ENCODE peak calls at places on chromosomes 1 and 21, in nine cellular contexts. One of them, this sample, is unnamed. For H3K36me3, the result is how much of the 10 kb centered on the place peaks cover.

GRCh38 chr1:153985984-153986761 is at the start of gene RAB13:
- DNase-seq in H7: peak
- DNase-seq in neuronal stem cell: peak
- DNase-seq in GM23248: peak
- DNase-seq in naive thymus-derived CD4-positive, alpha-beta T cell: no peak
- DNase-seq in body of pancreas: peak
- DNase-seq in cardiac muscle cell: peak
- DNase-seq in astrocyte: peak
- DNase-seq in right atrium auricular region: peak
- DNase-seq in this sample: peak

GRCh38 chr1:50275564-50275963 is 147.7 kb downstream of the DMRTA2 start:
- DNase-seq in right atrium auricular region: no peak
- DNase-seq in cardiac muscle cell: no peak
- DNase-seq in astrocyte: no peak
- DNase-seq in naive thymus-derived CD4-positive, alpha-beta T cell: no peak
- DNase-seq in H7: peak
- DNase-seq in body of pancreas: no peak
- DNase-seq in GM23248: no peak
- DNase-seq in neuronal stem cell: no peak
- DNase-seq in this sample: no peak

GRCh38 chr21:42466700-42467612 is 29.1 kb downstream of the RSPH1 start:
- DNase-seq in GM23248: peak
- DNase-seq in body of pancreas: peak
- DNase-seq in naive thymus-derived CD4-positive, alpha-beta T cell: no peak
- DNase-seq in astrocyte: peak
- DNase-seq in cardiac muscle cell: peak
- DNase-seq in neuronal stem cell: no peak
- DNase-seq in right atrium auricular region: no peak
- DNase-seq in H7: peak
- DNase-seq in this sample: peak

GRCh38 chr1:8137406-8138244 is 111.5 kb upstream of the ERRFI1 start:
- DNase-seq in neuronal stem cell: no peak
- DNase-seq in cardiac muscle cell: peak
- DNase-seq in right atrium auricular region: peak
- DNase-seq in naive thymus-derived CD4-positive, alpha-beta T cell: no peak
- DNase-seq in astrocyte: peak
- DNase-seq in H7: peak
- DNase-seq in body of pancreas: peak
- DNase-seq in GM23248: peak
- DNase-seq in this sample: no peak

GRCh38 chr1:183069562-183070216 is 46.5 kb downstream of the LAMC1 start:
- DNase-seq in H7: no peak
- DNase-seq in right atrium auricular region: no peak
- DNase-seq in astrocyte: peak
- DNase-seq in GM23248: peak
- DNase-seq in body of pancreas: peak
- DNase-seq in cardiac muscle cell: no peak
- DNase-seq in naive thymus-derived CD4-positive, alpha-beta T cell: no peak
- DNase-seq in neuronal stem cell: no peak
- DNase-seq in this sample: no peak

GRCh38 chr1:176880954-176881595 is 283.4 kb downstream of the ASTN1 start:
- DNase-seq in neuronal stem cell: peak
- DNase-seq in cardiac muscle cell: peak
- DNase-seq in GM23248: peak
- DNase-seq in naive thymus-derived CD4-positive, alpha-beta T cell: no peak
- DNase-seq in astrocyte: peak
- DNase-seq in H7: peak
- DNase-seq in right atrium auricular region: peak
- DNase-seq in body of pancreas: peak
- DNase-seq in this sample: peak

GRCh38 chr1:172826096-172826741 is 167.3 kb downstream of the FASLG start:
- DNase-seq in neuronal stem cell: no peak
- DNase-seq in H7: peak
- DNase-seq in cardiac muscle cell: peak
- DNase-seq in naive thymus-derived CD4-positive, alpha-beta T cell: no peak
- DNase-seq in GM23248: peak
- DNase-seq in body of pancreas: no peak
- DNase-seq in right atrium auricular region: no peak
- DNase-seq in astrocyte: peak
- DNase-seq in this sample: peak

GRCh38 chr1:192805832-192806323 is 3.0 kb upstream of the RGS2 start:
- DNase-seq in neuronal stem cell: no peak
- DNase-seq in H7: peak
- DNase-seq in GM23248: peak
- DNase-seq in right atrium auricular region: no peak
- DNase-seq in astrocyte: peak
- DNase-seq in body of pancreas: no peak
- DNase-seq in cardiac muscle cell: peak
- DNase-seq in naive thymus-derived CD4-positive, alpha-beta T cell: peak
- DNase-seq in this sample: peak

GRCh38 chr1:38029725-38030511 is 16.7 kb downstream of the POU3F1 start:
- DNase-seq in astrocyte: peak
- DNase-seq in GM23248: peak
- DNase-seq in body of pancreas: peak
- DNase-seq in naive thymus-derived CD4-positive, alpha-beta T cell: no peak
- DNase-seq in cardiac muscle cell: peak
- DNase-seq in H7: peak
- DNase-seq in right atrium auricular region: no peak
- DNase-seq in neuronal stem cell: no peak
- DNase-seq in this sample: no peak

GRCh38 chr1:161198206-161198876 is 513 bp downstream of the ADAMTS4 start:
- DNase-seq in cardiac muscle cell: peak
- DNase-seq in neuronal stem cell: no peak
- DNase-seq in astrocyte: no peak
- DNase-seq in GM23248: peak
- DNase-seq in right atrium auricular region: no peak
- DNase-seq in H7: peak
- DNase-seq in naive thymus-derived CD4-positive, alpha-beta T cell: no peak
- DNase-seq in body of pancreas: no peak
- DNase-seq in this sample: no peak

GRCh38 chr1:20634594-20635084 is 1.4 kb downstream of the PINK1 start:
- DNase-seq in body of pancreas: peak
- DNase-seq in naive thymus-derived CD4-positive, alpha-beta T cell: peak
- DNase-seq in neuronal stem cell: no peak
- DNase-seq in right atrium auricular region: no peak
- DNase-seq in GM23248: peak
- DNase-seq in cardiac muscle cell: peak
- DNase-seq in astrocyte: peak
- DNase-seq in H7: peak
- DNase-seq in this sample: no peak

GRCh38 chr1:193372553-193372952 is 186.1 kb upstream of the B3GALT2 start:
- DNase-seq in astrocyte: no peak
- DNase-seq in H7: no peak
- DNase-seq in body of pancreas: no peak
- DNase-seq in cardiac muscle cell: no peak
- DNase-seq in naive thymus-derived CD4-positive, alpha-beta T cell: no peak
- DNase-seq in GM23248: no peak
- DNase-seq in neuronal stem cell: no peak
- DNase-seq in right atrium auricular region: no peak
- DNase-seq in this sample: no peak

GRCh38 chr1:116711061-116711582 is 43.1 kb upstream of the CD2 start:
- DNase-seq in astrocyte: no peak
- DNase-seq in neuronal stem cell: no peak
- DNase-seq in right atrium auricular region: no peak
- DNase-seq in naive thymus-derived CD4-positive, alpha-beta T cell: no peak
- DNase-seq in body of pancreas: no peak
- DNase-seq in GM23248: no peak
- DNase-seq in H7: no peak
- DNase-seq in cardiac muscle cell: no peak
- DNase-seq in this sample: no peak

GRCh38 chr1:52059888-52060287 is 3.8 kb downstream of the BTF3L4 start:
- DNase-seq in H7: no peak
- DNase-seq in GM23248: no peak
- DNase-seq in right atrium auricular region: no peak
- DNase-seq in body of pancreas: no peak
- DNase-seq in neuronal stem cell: no peak
- DNase-seq in astrocyte: no peak
- DNase-seq in cardiac muscle cell: no peak
- DNase-seq in naive thymus-derived CD4-positive, alpha-beta T cell: no peak
- DNase-seq in this sample: no peak

GRCh38 chr1:53799141-53799540 is 39.0 kb downstream of the NDC1 start:
- DNase-seq in body of pancreas: no peak
- DNase-seq in naive thymus-derived CD4-positive, alpha-beta T cell: no peak
- DNase-seq in astrocyte: peak
- DNase-seq in cardiac muscle cell: no peak
- DNase-seq in right atrium auricular region: no peak
- DNase-seq in GM23248: no peak
- DNase-seq in H7: no peak
- DNase-seq in neuronal stem cell: no peak
- DNase-seq in this sample: no peak
- H3K36me3 ChIP-seq in body of pancreas: under half
- H3K36me3 ChIP-seq in naive thymus-derived CD4-positive, alpha-beta T cell: under half
- H3K36me3 ChIP-seq in astrocyte: under half
- H3K36me3 ChIP-seq in cardiac muscle cell: under half
- H3K36me3 ChIP-seq in right atrium auricular region: under half
- H3K36me3 ChIP-seq in GM23248: under half
- H3K36me3 ChIP-seq in H7: under half
- H3K36me3 ChIP-seq in neuronal stem cell: under half
- H3K36me3 ChIP-seq in this sample: under half

GRCh38 chr1:39434797-39435395 is 56.5 kb upstream of the BMP8A start:
- DNase-seq in H7: no peak
- DNase-seq in right atrium auricular region: no peak
- DNase-seq in body of pancreas: no peak
- DNase-seq in cardiac muscle cell: no peak
- DNase-seq in astrocyte: peak
- DNase-seq in naive thymus-derived CD4-positive, alpha-beta T cell: no peak
- DNase-seq in GM23248: peak
- DNase-seq in neuronal stem cell: no peak
- DNase-seq in this sample: no peak
- H3K36me3 ChIP-seq in H7: under half
- H3K36me3 ChIP-seq in right atrium auricular region: half or more
- H3K36me3 ChIP-seq in body of pancreas: under half
- H3K36me3 ChIP-seq in cardiac muscle cell: half or more
- H3K36me3 ChIP-seq in astrocyte: half or more
- H3K36me3 ChIP-seq in naive thymus-derived CD4-positive, alpha-beta T cell: half or more
- H3K36me3 ChIP-seq in GM23248: half or more
- H3K36me3 ChIP-seq in neuronal stem cell: under half
- H3K36me3 ChIP-seq in this sample: under half

GRCh38 chr1:21836729-21837128 is 24.7 kb downstream of the LDLRAD2 start:
- DNase-seq in body of pancreas: no peak
- DNase-seq in cardiac muscle cell: no peak
- DNase-seq in astrocyte: no peak
- DNase-seq in H7: no peak
- DNase-seq in neuronal stem cell: no peak
- DNase-seq in GM23248: no peak
- DNase-seq in right atrium auricular region: no peak
- DNase-seq in naive thymus-derived CD4-positive, alpha-beta T cell: no peak
- DNase-seq in this sample: no peak

GRCh38 chr1:21837476-21837875 is 25.4 kb downstream of the LDLRAD2 start:
- DNase-seq in naive thymus-derived CD4-positive, alpha-beta T cell: no peak
- DNase-seq in H7: no peak
- DNase-seq in neuronal stem cell: no peak
- DNase-seq in astrocyte: no peak
- DNase-seq in cardiac muscle cell: no peak
- DNase-seq in GM23248: no peak
- DNase-seq in right atrium auricular region: no peak
- DNase-seq in body of pancreas: no peak
- DNase-seq in this sample: no peak

GRCh38 chr1:21834666-21835065 is 22.6 kb downstream of the LDLRAD2 start:
- DNase-seq in cardiac muscle cell: no peak
- DNase-seq in H7: no peak
- DNase-seq in astrocyte: no peak
- DNase-seq in GM23248: no peak
- DNase-seq in body of pancreas: no peak
- DNase-seq in neuronal stem cell: no peak
- DNase-seq in naive thymus-derived CD4-positive, alpha-beta T cell: no peak
- DNase-seq in right atrium auricular region: no peak
- DNase-seq in this sample: no peak

GRCh38 chr1:21834094-21834493 is 22.0 kb downstream of the LDLRAD2 start:
- DNase-seq in right atrium auricular region: no peak
- DNase-seq in body of pancreas: no peak
- DNase-seq in GM23248: no peak
- DNase-seq in astrocyte: no peak
- DNase-seq in cardiac muscle cell: no peak
- DNase-seq in naive thymus-derived CD4-positive, alpha-beta T cell: no peak
- DNase-seq in neuronal stem cell: no peak
- DNase-seq in H7: no peak
- DNase-seq in this sample: no peak

DNA sequence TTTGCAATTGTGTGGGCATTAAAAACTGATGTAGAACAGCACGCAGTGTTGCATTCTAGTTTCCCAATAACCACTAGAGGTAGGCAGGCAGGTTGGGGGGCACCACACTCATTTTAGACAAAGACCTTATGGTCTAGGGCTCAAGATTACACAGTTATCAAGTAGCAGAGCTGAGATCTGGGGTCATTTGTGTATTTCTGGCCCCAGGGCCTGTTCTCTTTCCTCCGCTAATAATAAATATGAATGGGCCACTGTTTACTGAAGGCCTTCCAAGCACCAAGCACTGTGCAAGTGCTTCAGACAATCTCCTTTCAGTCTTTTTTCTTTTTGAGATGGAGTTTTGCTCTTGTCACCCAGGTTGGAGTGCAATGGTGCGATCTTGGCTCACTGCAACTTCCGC is 23.9 kb downstream of the LDLRAD2 start:
- DNase-seq in right atrium auricular region: no peak
- DNase-seq in H7: no peak
- DNase-seq in body of pancreas: no peak
- DNase-seq in cardiac muscle cell: no peak
- DNase-seq in naive thymus-derived CD4-positive, alpha-beta T cell: no peak
- DNase-seq in neuronal stem cell: no peak
- DNase-seq in astrocyte: no peak
- DNase-seq in GM23248: no peak
- DNase-seq in this sample: no peak
- H3K36me3 ChIP-seq in right atrium auricular region: half or more
- H3K36me3 ChIP-seq in H7: under half
- H3K36me3 ChIP-seq in body of pancreas: under half
- H3K36me3 ChIP-seq in cardiac muscle cell: under half
- H3K36me3 ChIP-seq in naive thymus-derived CD4-positive, alpha-beta T cell: under half
- H3K36me3 ChIP-seq in neuronal stem cell: half or more
- H3K36me3 ChIP-seq in astrocyte: under half
- H3K36me3 ChIP-seq in GM23248: half or more
- H3K36me3 ChIP-seq in this sample: under half

DNA sequence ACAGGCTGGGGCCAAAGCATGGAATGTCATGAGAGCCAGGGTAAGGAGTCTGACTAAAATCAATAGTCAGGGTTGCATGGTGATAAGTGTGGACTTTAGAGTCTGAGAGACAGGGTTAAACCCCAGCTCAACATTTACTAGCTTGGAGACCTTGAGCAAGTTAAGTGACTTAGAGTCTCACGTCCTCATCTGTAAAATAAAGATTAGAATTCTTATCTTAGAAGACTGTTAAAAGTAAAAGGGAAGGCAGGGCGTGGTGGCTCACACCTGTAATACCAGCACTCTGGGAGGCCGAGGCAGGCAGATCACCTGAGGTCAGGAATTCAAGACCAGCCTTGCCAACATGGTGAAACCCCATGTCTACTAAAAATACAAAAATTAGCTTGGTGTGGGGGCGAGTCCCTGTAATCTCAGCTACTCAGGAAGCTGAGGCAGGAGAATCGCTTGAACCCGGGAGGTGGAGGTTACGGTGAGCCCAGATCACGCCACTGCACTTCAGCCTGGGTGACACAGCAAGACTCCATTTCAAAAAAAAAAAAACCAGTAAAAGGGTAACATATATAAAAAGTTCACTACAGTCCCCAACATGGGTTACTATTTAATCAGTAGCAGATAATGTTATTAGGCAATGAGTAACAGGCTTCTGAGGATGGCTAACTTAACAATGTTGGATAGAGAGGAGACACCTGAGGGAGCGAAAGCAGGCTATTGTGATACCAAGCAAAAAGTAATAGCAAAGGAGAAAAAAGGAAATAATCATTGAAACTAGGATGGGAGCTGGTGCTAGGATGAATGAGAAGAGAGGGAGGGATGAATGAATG is 20.8 kb downstream of the TMCO1 start:
- DNase-seq in body of pancreas: no peak
- DNase-seq in neuronal stem cell: no peak
- DNase-seq in naive thymus-derived CD4-positive, alpha-beta T cell: no peak
- DNase-seq in cardiac muscle cell: no peak
- DNase-seq in H7: no peak
- DNase-seq in GM23248: no peak
- DNase-seq in right atrium auricular region: no peak
- DNase-seq in astrocyte: no peak
- DNase-seq in this sample: peak
- H3K36me3 ChIP-seq in body of pancreas: under half
- H3K36me3 ChIP-seq in neuronal stem cell: under half
- H3K36me3 ChIP-seq in naive thymus-derived CD4-positive, alpha-beta T cell: under half
- H3K36me3 ChIP-seq in cardiac muscle cell: under half
- H3K36me3 ChIP-seq in H7: under half
- H3K36me3 ChIP-seq in GM23248: under half
- H3K36me3 ChIP-seq in right atrium auricular region: under half
- H3K36me3 ChIP-seq in astrocyte: under half
- H3K36me3 ChIP-seq in this sample: under half